ENCODE peak calls at places on chromosomes 5 and 9, in nine cellular contexts. C is endodermal cell; N is A549; J is tibial nerve; W is left ventricle myocardium inferior; H is stomach; F is CD4-positive, alpha-beta memory T cell; M is coronary artery; Q is iPS DF 6.9. O is an unnamed sample.
A peak's percentile ranks its signal among the peaks of the same experiment; 100 is the strongest.

GRCh38 chr5:143065185-143065584 is 295.0 kb downstream of the ARHGAP26 start:
- DNase-seq in W (no peak), F (no peak), Q (no peak), C (no peak), M (no peak), H (no peak), J (no peak), N (no peak), O (no peak)

GRCh38 chr9:136886610-136887597 is 588 bp downstream of the TRAF2 start:
- DNase-seq in C (peak; percentile 84), Q (no peak), H (no peak), N (peak; percentile 46), J (no peak), W (no peak), M (no peak), F (no peak), O (no peak)

GRCh38 chr9:31590091-31590490 is 794.4 kb upstream of the ACO1 start:
- DNase-seq in F (no peak), N (no peak), J (no peak), C (no peak), H (no peak), M (no peak), W (no peak), Q (no peak), O (no peak)

GRCh38 chr9:134434896-134435506 is 108.7 kb downstream of the RXRA start:
- DNase-seq in H (peak; percentile 98), M (peak; percentile 96), Q (no peak), W (peak; percentile 97), C (no peak), N (peak; percentile 65), F (no peak), J (peak; percentile 96), O (peak; percentile 91)

GRCh38 chr9:17744786-17745185 is 165.9 kb downstream of the SH3GL2 start:
- DNase-seq in W (no peak), H (no peak), Q (peak; percentile 31), F (no peak), N (no peak), J (no peak), M (no peak), C (peak; percentile 82), O (no peak)

GRCh38 chr5:115389799-115390382 is 93.4 kb upstream of the CCDC112 start:
- DNase-seq in N (no peak), J (no peak), W (no peak), F (no peak), Q (peak; percentile 29), M (no peak), C (peak; percentile 90), H (peak; percentile 41), O (no peak)

GRCh38 chr5:157607371-157608161 is 32.0 kb upstream of the ADAM19 start:
- DNase-seq in W (no peak), F (peak; percentile 56), H (no peak), C (no peak), M (no peak), J (no peak), N (peak; percentile 12), Q (no peak), O (peak; percentile 47)

GRCh38 chr9:92474569-92474968 is 7.7 kb downstream of the ASPN start:
- DNase-seq in Q (no peak), N (no peak), H (no peak), J (no peak), C (no peak), W (no peak), F (no peak), M (no peak), O (no peak)

GRCh38 chr5:37721447-37721871 is 118.4 kb downstream of the GDNF start:
- DNase-seq in Q (no peak), M (no peak), N (no peak), F (no peak), W (no peak), H (no peak), J (no peak), C (no peak), O (no peak)

GRCh38 chr5:53738105-53738504 is 177.7 kb downstream of the NDUFS4 start:
- DNase-seq in Q (no peak), J (no peak), C (no peak), N (no peak), H (no peak), F (no peak), M (no peak), W (no peak), O (no peak)

GRCh38 chr5:143355710-143356109 is 47.8 kb downstream of the NR3C1 start:
- DNase-seq in N (peak; percentile 93), Q (no peak), W (peak; percentile 33), F (peak; percentile 73), J (peak; percentile 22), C (no peak), M (no peak), H (peak; percentile 67), O (peak; percentile 26)

GRCh38 chr9:111036068-111036789 is 2.0 kb downstream of the LPAR1 start:
- DNase-seq in N (no peak), J (peak; percentile 74), M (peak; percentile 80), W (peak; percentile 66), H (peak; percentile 66), F (no peak), Q (no peak), C (peak; percentile 93), O (peak; percentile 21)

GRCh38 chr9:11319477-11320060 is 706.8 kb upstream of the PTPRD start:
- DNase-seq in M (no peak), F (no peak), C (peak; percentile 61), J (no peak), Q (peak; percentile 22), N (no peak), H (no peak), W (no peak), O (no peak)

GRCh38 chr5:31824886-31825774 is 186.2 kb downstream of the PDZD2 start:
- DNase-seq in C (peak; percentile 85), J (peak; percentile 28), Q (no peak), H (peak; percentile 50), N (peak; percentile 36), F (peak; percentile 14), W (no peak), M (no peak), O (peak; percentile 47)

DNA sequence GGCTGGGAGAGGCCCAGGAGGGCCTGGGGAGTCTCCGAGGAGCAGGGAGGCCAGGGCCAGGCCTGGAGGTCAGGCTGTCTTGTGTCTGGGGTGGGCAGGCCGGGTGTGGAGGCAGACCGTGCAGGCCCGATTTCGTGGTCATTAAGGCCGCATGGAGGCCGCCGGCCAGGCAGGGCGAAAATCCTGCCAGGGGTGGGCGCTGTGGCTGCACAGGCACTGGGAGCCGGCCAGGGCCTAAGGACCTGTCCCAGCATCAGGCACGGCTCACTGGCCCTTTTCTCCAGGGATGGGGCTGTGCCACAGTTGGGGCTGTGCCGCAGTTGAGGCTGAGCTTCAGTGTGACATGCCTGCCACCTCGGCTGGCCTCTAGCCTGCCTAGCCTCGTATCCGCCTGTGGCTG is 35.9 kb downstream of the ASS1 start:
- DNase-seq in J (no peak), Q (peak; percentile 27), N (no peak), W (no peak), F (no peak), C (peak; percentile 91), H (no peak), M (no peak), O (no peak)
- H3K27ac ChIP-seq in J (no peak overlapping the region), Q (no peak overlapping the region), N (no peak overlapping the region), W (no peak overlapping the region), F (no peak overlapping the region), C (no peak overlapping the region), H (no peak overlapping the region), M (no peak overlapping the region), O (no peak overlapping the region)

GRCh38 chr5:126971455-126972019 is 58.8 kb downstream of the MARCHF3 start:
- DNase-seq in J (no peak), C (no peak), H (no peak), M (no peak), N (no peak), F (no peak), W (no peak), Q (no peak), O (no peak)
- H3K27ac ChIP-seq in J (no peak overlapping the region), C (no peak overlapping the region), H (no peak overlapping the region), M (no peak overlapping the region), N (no peak overlapping the region), F (no peak overlapping the region), W (peak overlapping the region; percentile 74), Q (no peak overlapping the region), O (no peak overlapping the region)

GRCh38 chr9:89952401-89952800 is 347.6 kb downstream of the GADD45G start:
- DNase-seq in F (no peak), M (no peak), W (no peak), Q (no peak), N (no peak), C (no peak), J (no peak), H (no peak), O (no peak)
- H3K27ac ChIP-seq in F (no peak overlapping the region), M (no peak overlapping the region), W (no peak overlapping the region), Q (no peak overlapping the region), N (no peak overlapping the region), C (no peak overlapping the region), J (no peak overlapping the region), H (no peak overlapping the region), O (no peak overlapping the region)

GRCh38 chr5:150400327-150401075 is 12.2 kb downstream of the CD74 start:
- DNase-seq in M (no peak), W (no peak), Q (no peak), F (no peak), H (no peak), J (no peak), N (no peak), C (no peak), O (no peak)
- H3K27ac ChIP-seq in M (no peak overlapping the region), W (no peak overlapping the region), Q (no peak overlapping the region), F (no peak overlapping the region), H (no peak overlapping the region), J (no peak overlapping the region), N (no peak overlapping the region), C (no peak overlapping the region), O (peak overlapping the region; percentile 57)